ENCODE peak calls at places on chromosome 9, in four cellular contexts. L is HepG2, B is A549, H is K562. O is an unnamed sample.
A peak's percentile ranks its signal among the peaks of the same experiment; 100 is the strongest.

GRCh38 chr9:115957571-115957970 is 196.0 kb upstream of the PAPPA start:
- DNase-seq in L (no peak), B (no peak), H (no peak), O (peak; percentile 80)

GRCh38 chr9:100341889-100342288 is 10.9 kb downstream of the TEX10 start:
- DNase-seq in L (no peak), B (no peak), H (no peak), O (no peak)

GRCh38 chr9:111527347-111527746 is 2.4 kb downstream of the ZNF483 start:
- DNase-seq in L (no peak), B (no peak), H (no peak), O (no peak)

GRCh38 chr9:13351768-13352386 is 72.4 kb upstream of the MPDZ start:
- DNase-seq in L (peak; percentile 23), B (peak; percentile 14), H (peak; percentile 12), O (peak; percentile 65)

GRCh38 chr9:107213561-107214028 is 69.5 kb upstream of the RAD23B start:
- DNase-seq in L (peak; percentile 78), B (peak; percentile 73), H (peak; percentile 16), O (peak; percentile 94)

GRCh38 chr9:70177121-70177520 is 81.7 kb upstream of the SMC5 start:
- DNase-seq in L (peak; percentile 23), B (no peak), H (no peak), O (peak; percentile 39)

GRCh38 chr9:101299901-101300300 is 84.9 kb downstream of the BAAT start:
- DNase-seq in L (no peak), B (no peak), H (no peak), O (no peak)

GRCh38 chr9:114681594-114682332 is at the start of gene TEX48:
- DNase-seq in L (peak; percentile 80), B (peak; percentile 66), H (peak; percentile 65), O (peak; percentile 74)

GRCh38 chr9:126327016-126327749 is 554 bp downstream of the MVB12B start:
- DNase-seq in L (no peak), B (peak; percentile 44), H (no peak), O (no peak)

GRCh38 chr9:114002986-114003740 is 74.9 kb downstream of the AMBP start:
- DNase-seq in L (no peak), B (no peak), H (no peak), O (no peak)

GRCh38 chr9:95107976-95108375 is 209.5 kb downstream of the FANCC start:
- DNase-seq in L (no peak), B (no peak), H (no peak), O (no peak)

GRCh38 chr9:119047513-119047912 is 321.7 kb downstream of the BRINP1 start:
- DNase-seq in L (no peak), B (no peak), H (no peak), O (no peak)

GRCh38 chr9:113619156-113619861 is 155.8 kb downstream of the RGS3 start:
- DNase-seq in L (no peak), B (no peak), H (no peak), O (no peak)

GRCh38 chr9:19946446-19947109 is 157.7 kb upstream of the SLC24A2 start:
- DNase-seq in L (no peak), B (no peak), H (no peak), O (peak; percentile 21)

GRCh38 chr9:137045294-137046093 is 483 bp downstream of the NPDC1 start:
- DNase-seq in L (no peak), B (no peak), H (no peak), O (peak; percentile 38)

GRCh38 chr9:91346644-91347043 is 15.1 kb downstream of the AUH start:
- DNase-seq in L (no peak), B (no peak), H (no peak), O (peak; percentile 46)

GRCh38 chr9:93223241-93224180 is 39.6 kb downstream of the WNK2 start:
- DNase-seq in L (no peak), B (peak; percentile 65), H (no peak), O (peak; percentile 63)

GRCh38 chr9:127033784-127034183 is 88.7 kb downstream of the ANGPTL2 start:
- DNase-seq in L (no peak), B (no peak), H (no peak), O (peak; percentile 70)

GRCh38 chr9:113899205-113899604 is 23.1 kb downstream of the ZNF618 start:
- DNase-seq in L (no peak), B (no peak), H (no peak), O (no peak)

GRCh38 chr9:127808347-127809001 is 5.8 kb downstream of the FPGS start:
- DNase-seq in L (no peak), B (no peak), H (no peak), O (no peak)

GRCh38 chr9:29332789-29333188 is 1759.5 kb upstream of the C9orf72 start:
- DNase-seq in L (no peak), B (peak; percentile 14), H (no peak), O (no peak)

GRCh38 chr9:111599948-111600343 is 499 bp upstream of the PTGR1 start:
- DNase-seq in L (no peak), B (no peak), H (no peak), O (no peak)

GRCh38 chr9:108270041-108270440 is 585.7 kb downstream of the ACTL7B start:
- DNase-seq in L (no peak), B (no peak), H (no peak), O (peak; percentile 38)
- TF ChIP-seq MAZ in L (no peak), B (no peak), H (no peak), O (no peak)

GRCh38 chr9:27394826-27395201 is 97.9 kb upstream of the EQTN start:
- DNase-seq in L (peak; percentile 6), B (no peak), H (no peak), O (no peak)

GRCh38 chr9:27394154-27394825 is 97.3 kb upstream of the EQTN start:
- DNase-seq in L (no peak), B (no peak), H (no peak), O (no peak)

GRCh38 chr9:27393054-27393846 is 96.3 kb upstream of the EQTN start:
- DNase-seq in L (no peak), B (no peak), H (no peak), O (no peak)

GRCh38 chr9:27392451-27392850 is 95.5 kb upstream of the EQTN start:
- DNase-seq in L (no peak), B (no peak), H (no peak), O (no peak)

GRCh38 chr9:27395484-27395921 is 98.6 kb upstream of the EQTN start:
- DNase-seq in L (no peak), B (no peak), H (no peak), O (no peak)
- TF ChIP-seq MAZ in L (no peak), B (no peak), H (no peak), O (no peak)

GRCh38 chr9:36323926-36324325 is 65.7 kb upstream of the GNE start:
- DNase-seq in L (no peak), B (no peak), H (no peak), O (no peak)
- TF ChIP-seq MAZ in L (no peak), B (no peak), H (no peak), O (no peak)

DNA sequence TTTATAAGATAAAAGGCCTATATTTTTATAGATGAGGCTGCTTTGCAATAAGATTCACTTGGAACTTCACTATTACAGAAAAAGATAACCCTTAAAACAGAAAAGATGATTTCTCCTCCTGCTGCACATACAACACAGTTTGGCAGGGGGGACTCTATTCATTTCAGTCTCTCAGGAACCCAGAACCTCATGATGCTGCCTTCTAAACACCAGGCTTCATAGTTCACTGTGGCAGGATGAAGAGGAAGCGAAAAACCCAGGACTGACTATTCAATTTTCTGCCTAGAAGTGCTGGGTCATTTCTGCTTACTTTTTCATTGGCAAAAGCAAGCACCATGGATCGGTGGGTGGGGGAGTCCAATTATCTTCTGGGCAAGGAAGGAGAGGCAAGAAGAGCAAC is 179.5 kb downstream of the NTRK2 start:
- DNase-seq in L (no peak), B (no peak), H (no peak), O (no peak)
- TF ChIP-seq MAZ in L (no peak), B (no peak), H (no peak), O (no peak)

DNA sequence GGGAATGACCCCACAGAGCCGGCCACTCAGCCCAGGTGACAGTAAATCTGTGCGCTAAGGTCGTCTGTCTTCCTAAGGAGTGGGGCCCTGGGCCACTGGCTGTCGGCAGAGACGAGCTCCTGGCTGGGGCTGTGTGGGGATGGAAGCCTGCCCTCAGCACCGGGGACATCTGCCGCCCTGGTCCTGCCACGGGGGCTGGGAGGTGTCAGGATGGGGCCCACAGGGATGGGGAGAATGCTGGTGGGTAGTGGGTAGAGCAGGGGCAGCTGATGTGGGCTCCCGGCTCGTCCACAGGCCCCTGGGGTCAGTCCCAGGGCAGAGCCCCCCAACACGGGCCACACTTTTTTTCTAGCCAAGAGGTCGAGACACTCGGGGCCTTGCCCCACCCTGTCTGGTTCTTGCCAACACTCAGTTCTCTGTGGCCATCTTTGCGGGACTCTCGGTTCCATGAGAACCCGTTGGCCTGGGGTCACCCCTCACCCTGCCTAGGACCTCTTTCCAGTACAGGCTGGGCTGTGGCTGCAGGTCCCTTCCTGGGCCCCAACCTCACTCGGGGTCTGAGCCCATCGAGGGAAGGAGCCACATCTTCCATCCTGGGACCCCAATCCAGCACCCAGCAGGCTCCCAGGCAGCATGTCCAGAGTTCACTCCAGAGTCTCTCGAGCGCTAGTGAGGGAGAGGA is 45.0 kb downstream of the DBH start:
- DNase-seq in L (no peak), B (no peak), H (no peak), O (no peak)
- TF ChIP-seq MAZ in L (no peak), B (no peak), H (no peak), O (no peak)